ENCODE peak calls at places on chromosomes 5 and 9, in four cellular contexts. One of them, this sample, is unnamed.

GRCh38 chr5:120306331-120306730 is 157.8 kb upstream of the PRR16 start:
- DNase-seq in HepG2: no peak
- DNase-seq in K562: no peak
- DNase-seq in GM12878: no peak
- DNase-seq in this sample: no peak

GRCh38 chr9:85858351-85858750 is 82.6 kb upstream of the NAA35 start:
- DNase-seq in HepG2: no peak
- DNase-seq in K562: no peak
- DNase-seq in GM12878: no peak
- DNase-seq in this sample: no peak

GRCh38 chr5:154358410-154359221 is 87.2 kb upstream of the SAP30L start:
- DNase-seq in HepG2: no peak
- DNase-seq in K562: no peak
- DNase-seq in GM12878: no peak
- DNase-seq in this sample: no peak

GRCh38 chr9:24590432-24590831 is 44.7 kb upstream of the IZUMO3 start:
- DNase-seq in HepG2: no peak
- DNase-seq in K562: no peak
- DNase-seq in GM12878: no peak
- DNase-seq in this sample: no peak

GRCh38 chr5:74555991-74556390 is 84.5 kb downstream of the ENC1 start:
- DNase-seq in HepG2: no peak
- DNase-seq in K562: no peak
- DNase-seq in GM12878: no peak
- DNase-seq in this sample: no peak

GRCh38 chr5:125381290-125381689 is 634.9 kb upstream of the ZNF608 start:
- DNase-seq in HepG2: no peak
- DNase-seq in K562: no peak
- DNase-seq in GM12878: no peak
- DNase-seq in this sample: no peak

GRCh38 chr5:400282-401215 is 42.4 kb upstream of the EXOC3 start:
- DNase-seq in HepG2: no peak
- DNase-seq in K562: no peak
- DNase-seq in GM12878: no peak
- DNase-seq in this sample: no peak

GRCh38 chr5:136028782-136029742 is at the start of gene TGFBI:
- DNase-seq in HepG2: peak
- DNase-seq in K562: peak
- DNase-seq in GM12878: no peak
- DNase-seq in this sample: no peak

GRCh38 chr5:132327278-132327959 is 33.2 kb downstream of the SLC22A4 start:
- DNase-seq in HepG2: no peak
- DNase-seq in K562: no peak
- DNase-seq in GM12878: no peak
- DNase-seq in this sample: no peak

GRCh38 chr9:122356627-122357026 is 14.2 kb upstream of the PTGS1 start:
- DNase-seq in HepG2: no peak
- DNase-seq in K562: no peak
- DNase-seq in GM12878: no peak
- DNase-seq in this sample: peak

GRCh38 chr5:32709789-32710334 is 1.3 kb upstream of the NPR3 start:
- DNase-seq in HepG2: peak
- DNase-seq in K562: peak
- DNase-seq in GM12878: no peak
- DNase-seq in this sample: peak

GRCh38 chr5:135296900-135297816 is 101.9 kb downstream of the MACROH2A1 start:
- DNase-seq in HepG2: no peak
- DNase-seq in K562: peak
- DNase-seq in GM12878: no peak
- DNase-seq in this sample: no peak

GRCh38 chr9:1429328-1429727 is 379.2 kb downstream of the DMRT2 start:
- DNase-seq in HepG2: peak
- DNase-seq in K562: no peak
- DNase-seq in GM12878: no peak
- DNase-seq in this sample: peak

GRCh38 chr5:157308826-157309465 is 43.0 kb downstream of the CYFIP2 start:
- DNase-seq in HepG2: no peak
- DNase-seq in K562: no peak
- DNase-seq in GM12878: peak
- DNase-seq in this sample: no peak

GRCh38 chr5:172834570-172835245 is 657 bp downstream of the ERGIC1 start:
- DNase-seq in HepG2: peak
- DNase-seq in K562: peak
- DNase-seq in GM12878: no peak
- DNase-seq in this sample: peak

GRCh38 chr9:18394847-18395355 is 79.1 kb upstream of the ADAMTSL1 start:
- DNase-seq in HepG2: no peak
- DNase-seq in K562: no peak
- DNase-seq in GM12878: no peak
- DNase-seq in this sample: no peak

GRCh38 chr5:19018822-19019221 is 969.2 kb downstream of the CDH18 start:
- DNase-seq in HepG2: no peak
- DNase-seq in K562: peak
- DNase-seq in GM12878: no peak
- DNase-seq in this sample: peak

GRCh38 chr9:32487981-32488380 is 38.0 kb downstream of the RIGI start:
- DNase-seq in HepG2: no peak
- DNase-seq in K562: no peak
- DNase-seq in GM12878: no peak
- DNase-seq in this sample: no peak

GRCh38 chr9:96618209-96619108 is 1.2 kb downstream of the CDC14B start:
- DNase-seq in HepG2: peak
- DNase-seq in K562: peak
- DNase-seq in GM12878: no peak
- DNase-seq in this sample: peak

GRCh38 chr5:168413062-168413461 is 73.2 kb upstream of the RARS1 start:
- DNase-seq in HepG2: no peak
- DNase-seq in K562: no peak
- DNase-seq in GM12878: no peak
- DNase-seq in this sample: no peak

GRCh38 chr9:131762356-131762932 is 22.6 kb upstream of the RAPGEF1 start:
- DNase-seq in HepG2: peak
- DNase-seq in K562: peak
- DNase-seq in GM12878: no peak
- DNase-seq in this sample: peak

GRCh38 chr9:88993327-88993726 is 2.1 kb downstream of the S1PR3 start:
- DNase-seq in HepG2: peak
- DNase-seq in K562: no peak
- DNase-seq in GM12878: no peak
- DNase-seq in this sample: no peak

GRCh38 chr5:1161832-1162229 is 39.6 kb upstream of the SLC6A19 start:
- DNase-seq in HepG2: no peak
- DNase-seq in K562: no peak
- DNase-seq in GM12878: no peak
- DNase-seq in this sample: no peak

GRCh38 chr5:113025596-113025995 is 49.0 kb downstream of the DCP2 start:
- DNase-seq in HepG2: no peak
- DNase-seq in K562: no peak
- DNase-seq in GM12878: no peak
- DNase-seq in this sample: no peak

GRCh38 chr5:72363146-72363802 is 43.1 kb downstream of the PTCD2 start:
- DNase-seq in HepG2: no peak
- DNase-seq in K562: no peak
- DNase-seq in GM12878: no peak
- DNase-seq in this sample: no peak

GRCh38 chr5:40649493-40650030 is 30.2 kb upstream of the PTGER4 start:
- DNase-seq in HepG2: no peak
- DNase-seq in K562: no peak
- DNase-seq in GM12878: no peak
- DNase-seq in this sample: no peak

GRCh38 chr5:40653221-40654022 is 26.3 kb upstream of the PTGER4 start:
- DNase-seq in HepG2: no peak
- DNase-seq in K562: no peak
- DNase-seq in GM12878: no peak
- DNase-seq in this sample: no peak

GRCh38 chr5:40652441-40653220 is 27.1 kb upstream of the PTGER4 start:
- DNase-seq in HepG2: no peak
- DNase-seq in K562: no peak
- DNase-seq in GM12878: no peak
- DNase-seq in this sample: no peak

GRCh38 chr5:40646286-40646685 is 33.4 kb upstream of the PTGER4 start:
- DNase-seq in HepG2: no peak
- DNase-seq in K562: no peak
- DNase-seq in GM12878: no peak
- DNase-seq in this sample: no peak

GRCh38 chr5:40648150-40648549 is 31.6 kb upstream of the PTGER4 start:
- DNase-seq in HepG2: no peak
- DNase-seq in K562: no peak
- DNase-seq in GM12878: no peak
- DNase-seq in this sample: no peak
- TF ChIP-seq FOXK2 in HepG2: no peak
- TF ChIP-seq FOXK2 in K562: no peak
- TF ChIP-seq FOXK2 in GM12878: no peak
- TF ChIP-seq FOXK2 in this sample: no peak

GRCh38 chr9:123925820-123926219 is 4.1 kb downstream of the DENND1A start:
- DNase-seq in HepG2: peak
- DNase-seq in K562: no peak
- DNase-seq in GM12878: no peak
- DNase-seq in this sample: no peak
- TF ChIP-seq TARDBP in HepG2: no peak
- TF ChIP-seq TARDBP in K562: no peak
- TF ChIP-seq TARDBP in GM12878: no peak
- TF ChIP-seq TARDBP in this sample: no peak

GRCh38 chr9:3888496-3888858 is 362.7 kb upstream of the RFX3 start:
- DNase-seq in HepG2: no peak
- DNase-seq in K562: no peak
- DNase-seq in GM12878: no peak
- DNase-seq in this sample: no peak
- TF ChIP-seq FOXK2 in HepG2: no peak
- TF ChIP-seq FOXK2 in K562: no peak
- TF ChIP-seq FOXK2 in GM12878: no peak
- TF ChIP-seq FOXK2 in this sample: no peak

DNA sequence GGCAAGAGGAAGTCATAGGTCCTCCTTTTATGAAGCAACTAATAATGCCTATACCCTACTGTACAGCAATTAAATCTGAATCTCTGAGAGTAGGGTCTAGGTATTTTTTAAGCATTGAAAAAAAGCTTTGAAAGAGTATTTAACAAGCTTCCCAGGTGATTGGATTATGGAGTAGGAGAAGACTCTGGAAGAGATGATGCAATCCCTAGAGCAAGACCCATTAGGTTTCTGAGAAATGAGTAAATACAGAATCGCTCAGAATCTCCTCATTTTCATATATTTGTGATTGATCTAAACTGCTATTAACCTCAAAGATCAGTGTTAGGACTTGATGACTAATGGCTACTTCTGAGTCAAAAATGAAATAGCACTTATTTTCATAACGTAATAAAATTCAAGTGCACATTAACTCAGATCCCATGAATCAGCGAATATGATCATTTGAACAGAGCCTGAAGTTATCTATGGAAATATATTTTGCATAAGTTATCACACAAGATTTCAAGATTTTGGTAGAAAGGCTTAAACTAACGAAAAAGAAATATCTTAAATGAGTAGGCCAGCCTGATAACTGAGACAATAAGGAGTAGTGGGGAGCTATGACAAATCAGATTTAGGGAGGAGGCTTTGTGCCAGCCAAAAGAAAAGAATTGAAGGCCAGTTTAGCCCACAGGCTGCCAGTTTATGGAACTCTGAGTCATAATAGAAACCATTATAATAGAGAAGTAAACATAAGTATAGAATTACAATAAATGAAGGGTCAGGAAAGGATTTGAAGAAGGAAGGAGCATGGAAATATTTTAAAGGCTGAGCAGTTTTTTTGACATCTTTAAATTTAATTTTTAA is 106.7 kb upstream of the OSMR start:
- DNase-seq in HepG2: no peak
- DNase-seq in K562: no peak
- DNase-seq in GM12878: no peak
- DNase-seq in this sample: no peak
- TF ChIP-seq TARDBP in HepG2: no peak
- TF ChIP-seq TARDBP in K562: no peak
- TF ChIP-seq TARDBP in GM12878: no peak
- TF ChIP-seq TARDBP in this sample: no peak